ENCODE peak calls at places on chromosomes 6 and 20, in four cellular contexts. A, L, H and G are unnamed samples.

GRCh38 chr6:149182262-149182661 is 135.2 kb upstream of the TAB2 start:
- DNase-seq in L (no peak), H (no peak), A (no peak), G (no peak)

GRCh38 chr6:167668754-167669552 is 157.8 kb upstream of the AFDN start:
- DNase-seq in H (no peak), L (no peak), A (no peak), G (peak; percentile 70)

GRCh38 chr6:137852346-137852745 is 14.7 kb upstream of the TNFAIP3 start:
- DNase-seq in L (no peak), H (no peak), A (no peak), G (no peak)

GRCh38 chr6:13709698-13710551 is 1.7 kb downstream of the RANBP9 start:
- DNase-seq in L (peak; percentile 36), A (peak; percentile 72), H (no peak), G (no peak)

GRCh38 chr6:38612386-38612965 is 27.3 kb downstream of the BTBD9 start:
- DNase-seq in A (peak; percentile 1), L (no peak), H (no peak), G (no peak)

GRCh38 chr6:106474476-106474875 is 114.0 kb downstream of the CRYBG1 start:
- DNase-seq in H (no peak), L (no peak), A (no peak), G (no peak)

GRCh38 chr20:20668639-20669038 is 43.8 kb downstream of the RALGAPA2 start:
- DNase-seq in H (no peak), A (no peak), L (no peak), G (no peak)

GRCh38 chr20:60921021-60921622 is 330.9 kb upstream of the CDH4 start:
- DNase-seq in A (no peak), H (peak; percentile 52), L (peak; percentile 66), G (no peak)

GRCh38 chr20:63911171-63911570 is 16.2 kb downstream of the DNAJC5 start:
- DNase-seq in A (no peak), L (no peak), H (no peak), G (no peak)

GRCh38 chr20:24827603-24828295 is 121.3 kb upstream of the CST7 start:
- DNase-seq in L (no peak), H (no peak), A (no peak), G (no peak)

GRCh38 chr6:156912431-156912830 is 135.3 kb downstream of the ARID1B start:
- DNase-seq in L (no peak), H (no peak), A (no peak), G (no peak)

GRCh38 chr6:14108571-14109410 is 8.8 kb upstream of the CD83 start:
- DNase-seq in H (no peak), A (no peak), L (no peak), G (no peak)

GRCh38 chr20:17140894-17141293 is 85.9 kb upstream of the PCSK2 start:
- DNase-seq in H (no peak), L (no peak), A (no peak), G (no peak)

GRCh38 chr20:14948416-14948815 is 611.0 kb upstream of the FLRT3 start:
- DNase-seq in H (no peak), L (no peak), A (peak; percentile 9), G (no peak)

GRCh38 chr6:5108536-5108935 is 23.4 kb downstream of the PPP1R3G start:
- DNase-seq in H (no peak), L (no peak), A (no peak), G (no peak)

GRCh38 chr6:98947411-98948292 is at the start of gene FBXL4:
- DNase-seq in H (peak; percentile 86), L (peak; percentile 94), A (peak; percentile 74), G (peak; percentile 90)

GRCh38 chr6:71446084-71446869 is 157.7 kb downstream of the OGFRL1 start:
- DNase-seq in A (peak; percentile 46), L (no peak), H (no peak), G (no peak)

GRCh38 chr6:43247115-43247999 is 4.1 kb downstream of the TTBK1 start:
- DNase-seq in L (peak; percentile 84), A (peak; percentile 66), H (peak; percentile 78), G (no peak)

GRCh38 chr6:7249946-7250643 is 62.9 kb downstream of the SSR1 start:
- DNase-seq in L (no peak), A (no peak), H (no peak), G (no peak)

GRCh38 chr20:15616626-15617025 is 956.6 kb downstream of the KIF16B start:
- DNase-seq in L (no peak), H (no peak), A (no peak), G (no peak)

GRCh38 chr6:147390909-147391536 is 117.5 kb upstream of the SAMD5 start:
- DNase-seq in L (peak; percentile 43), A (peak; percentile 52), H (no peak), G (no peak)

GRCh38 chr20:17542993-17543412 is 11.8 kb upstream of the BFSP1 start:
- DNase-seq in H (no peak), L (no peak), A (peak; percentile 67), G (no peak)

GRCh38 chr6:132128424-132128823 is 177.3 kb upstream of the CCN2 start:
- DNase-seq in A (no peak), H (no peak), L (no peak), G (no peak)

GRCh38 chr20:44247676-44248419 is 740 bp downstream of the GDAP1L1 start:
- DNase-seq in L (peak; percentile 78), H (peak; percentile 24), A (peak; percentile 12), G (no peak)

GRCh38 chr6:13649393-13649792 is 34.3 kb downstream of the NOL7 start:
- DNase-seq in L (no peak), H (no peak), A (no peak), G (no peak)

GRCh38 chr6:124223596-124223995 is 419.9 kb downstream of the NKAIN2 start:
- DNase-seq in L (no peak), H (no peak), A (no peak), G (no peak)

GRCh38 chr20:50278684-50279531 is 88.3 kb downstream of the CEBPB start:
- DNase-seq in L (peak; percentile 61), H (peak; percentile 85), A (no peak), G (no peak)

GRCh38 chr6:43702522-43703440 is 15.2 kb upstream of the MRPS18A start:
- DNase-seq in H (peak; percentile 94), A (peak; percentile 91), L (peak; percentile 94), G (no peak)

GRCh38 chr20:549720-550496 is 6.3 kb upstream of the CSNK2A1 start:
- DNase-seq in A (no peak), L (no peak), H (no peak), G (no peak)
- TF ChIP-seq CTCF in A (no peak), L (no peak), H (no peak), G (peak; percentile 17)

GRCh38 chr20:6819599-6819998 is 52.1 kb downstream of the BMP2 start:
- DNase-seq in L (peak; percentile 28), H (no peak), A (peak; percentile 46), G (no peak)
- TF ChIP-seq CTCF in L (peak; percentile 35), H (no peak), A (peak; percentile 27), G (peak; percentile 71)

GRCh38 chr20:40670251-40670650 is 18.8 kb downstream of the MAFB start:
- DNase-seq in L (no peak), A (no peak), H (no peak), G (no peak)
- TF ChIP-seq CTCF in L (no peak), A (no peak), H (no peak), G (no peak)

DNA sequence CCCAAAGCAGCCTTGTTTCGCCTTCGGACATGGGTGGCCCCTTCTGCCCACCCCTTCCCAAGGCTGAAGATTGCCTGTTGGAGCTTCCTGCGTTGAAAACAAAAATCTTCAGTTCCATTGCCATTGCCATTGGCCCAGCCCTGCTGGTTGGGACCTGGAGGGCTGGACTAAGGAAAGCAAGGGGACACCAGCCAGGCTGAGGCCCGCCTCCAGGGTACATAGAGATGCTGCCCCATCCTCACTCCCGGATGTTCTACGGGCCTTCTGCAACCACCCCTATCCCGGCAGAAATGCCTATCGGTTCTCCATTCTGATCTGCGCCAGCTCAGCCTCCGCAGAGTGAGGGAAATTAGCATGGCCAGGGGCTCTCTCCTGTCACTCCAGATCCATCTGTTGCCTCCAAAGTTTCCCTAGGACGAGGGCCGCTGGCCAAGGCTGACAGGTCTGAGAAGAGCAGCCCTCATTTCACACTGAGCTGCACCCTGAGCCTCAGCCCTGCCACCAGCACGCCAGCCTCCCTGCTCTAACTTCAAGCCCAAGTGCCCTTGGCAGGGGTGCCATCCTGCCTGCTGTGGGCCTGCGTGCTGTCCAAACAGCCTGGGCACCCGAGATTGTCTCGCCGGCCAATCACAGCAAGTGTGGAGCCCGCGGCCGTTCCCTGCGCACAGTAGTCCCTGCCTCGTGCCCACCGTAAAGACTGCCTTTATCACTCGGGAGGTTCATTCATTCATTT is 13.5 kb upstream of the STX16 start:
- DNase-seq in L (no peak), A (no peak), H (no peak), G (no peak)
- TF ChIP-seq CTCF in L (no peak), A (no peak), H (no peak), G (no peak)

GRCh38 chr20:53874706-53875105 is 195.7 kb downstream of the BCAS1 start:
- DNase-seq in L (no peak), A (no peak), H (no peak), G (no peak)

GRCh38 chr20:53873249-53873642 is 197.1 kb downstream of the BCAS1 start:
- DNase-seq in H (no peak), A (no peak), L (no peak), G (no peak)

GRCh38 chr20:53875452-53875851 is 194.9 kb downstream of the BCAS1 start:
- DNase-seq in H (peak; percentile 28), L (no peak), A (no peak), G (no peak)

GRCh38 chr20:53872561-53873248 is 197.7 kb downstream of the BCAS1 start:
- DNase-seq in A (no peak), H (no peak), L (no peak), G (no peak)

DNA sequence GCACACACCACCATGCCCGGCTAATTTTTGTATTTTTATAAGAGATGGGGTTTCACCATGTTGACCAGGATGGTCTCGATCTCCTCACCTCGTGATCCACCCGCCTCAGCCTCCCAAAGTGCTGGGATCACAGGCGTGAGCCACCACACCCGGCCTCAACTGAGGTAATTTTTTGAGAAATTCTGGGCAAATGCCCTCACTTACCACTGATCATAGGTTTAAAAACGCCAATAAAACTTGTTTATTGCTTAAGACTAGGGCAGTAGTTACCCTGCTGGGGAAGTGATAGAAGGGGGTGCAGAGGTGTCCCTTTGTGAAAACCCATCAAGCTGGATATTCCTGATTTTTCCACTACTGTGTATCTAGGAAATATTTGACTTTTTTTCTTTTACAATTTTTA is 196.3 kb downstream of the BCAS1 start:
- DNase-seq in L (no peak), A (no peak), H (no peak), G (no peak)
- TF ChIP-seq CTCF in L (no peak), A (no peak), H (no peak), G (no peak)

DNA sequence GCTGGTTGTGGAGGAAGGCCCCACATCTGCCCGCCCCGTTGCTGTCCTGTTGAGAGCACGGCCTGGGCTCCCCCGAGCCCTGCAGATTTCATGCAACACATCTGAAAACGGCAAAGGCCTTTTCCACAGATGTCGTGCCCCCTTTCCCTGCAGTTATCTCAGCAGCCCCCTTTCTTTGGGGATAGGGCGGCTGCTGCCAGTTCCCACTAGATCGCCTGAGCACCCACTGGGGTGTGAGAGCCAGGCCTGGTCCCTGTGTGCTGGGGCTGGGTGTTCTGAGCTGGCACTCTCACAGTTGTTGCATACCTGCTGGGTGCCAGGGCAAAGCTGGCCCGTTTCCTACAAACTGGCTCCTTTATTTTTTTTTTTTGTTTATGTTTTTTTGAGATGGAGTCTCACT is 12.3 kb upstream of the MTG2 start:
- DNase-seq in H (no peak), A (no peak), L (no peak), G (peak; percentile 62)
- TF ChIP-seq CTCF in H (no peak), A (no peak), L (no peak), G (no peak)

GRCh38 chr6:35892482-35892881 is 28.4 kb downstream of the SRPK1 start:
- DNase-seq in A (no peak), L (no peak), H (no peak), G (no peak)
- TF ChIP-seq CTCF in A (no peak), L (no peak), H (no peak), G (no peak)

GRCh38 chr6:45421700-45422540 is 44.2 kb upstream of the SUPT3H start:
- DNase-seq in H (peak; percentile 54), L (peak; percentile 70), A (peak; percentile 48), G (peak; percentile 92)
- TF ChIP-seq CTCF in H (peak; percentile 24), L (peak; percentile 44), A (peak; percentile 28), G (peak; percentile 70)